ENCODE peak calls at places on chromosomes 11 and 22, in four cellular contexts. One of them, this sample, is unnamed.

GRCh38 chr11:109914809-109915653 is 178.2 kb upstream of the ZC3H12C start:
- DNase-seq in NCI-H1105: no peak
- DNase-seq in M059J: peak
- DNase-seq in A549: no peak
- DNase-seq in this sample: peak

GRCh38 chr11:31442086-31442485 is 67.3 kb downstream of the IMMP1L start:
- DNase-seq in M059J: no peak
- DNase-seq in A549: no peak
- DNase-seq in NCI-H1105: peak
- DNase-seq in this sample: no peak

GRCh38 chr22:29259253-29259899 is 8.4 kb downstream of the RHBDD3 start:
- DNase-seq in A549: peak
- DNase-seq in NCI-H1105: no peak
- DNase-seq in M059J: no peak
- DNase-seq in this sample: no peak

GRCh38 chr11:16987205-16987568 is 27.0 kb downstream of the PLEKHA7 start:
- DNase-seq in M059J: peak
- DNase-seq in NCI-H1105: no peak
- DNase-seq in A549: no peak
- DNase-seq in this sample: no peak

GRCh38 chr11:65212226-65212801 is 30.6 kb downstream of the CAPN1 start:
- DNase-seq in NCI-H1105: no peak
- DNase-seq in M059J: no peak
- DNase-seq in A549: no peak
- DNase-seq in this sample: no peak

GRCh38 chr11:46778416-46778815 is 59.4 kb downstream of the F2 start:
- DNase-seq in M059J: no peak
- DNase-seq in A549: no peak
- DNase-seq in NCI-H1105: no peak
- DNase-seq in this sample: no peak

GRCh38 chr11:46047520-46047919 is 73.7 kb downstream of the PHF21A start:
- DNase-seq in M059J: peak
- DNase-seq in A549: no peak
- DNase-seq in NCI-H1105: no peak
- DNase-seq in this sample: peak

GRCh38 chr11:8871283-8871775 is 39.7 kb upstream of the AKIP1 start:
- DNase-seq in M059J: peak
- DNase-seq in A549: peak
- DNase-seq in NCI-H1105: no peak
- DNase-seq in this sample: peak

GRCh38 chr11:22346283-22346682 is 8.1 kb downstream of the SLC17A6 start:
- DNase-seq in M059J: no peak
- DNase-seq in NCI-H1105: no peak
- DNase-seq in A549: no peak
- DNase-seq in this sample: no peak

GRCh38 chr11:102476812-102477211 is 24.2 kb upstream of the TMEM123 start:
- DNase-seq in A549: no peak
- DNase-seq in M059J: peak
- DNase-seq in NCI-H1105: no peak
- DNase-seq in this sample: peak

GRCh38 chr22:19038728-19039447 is 83.3 kb downstream of the DGCR2 start:
- DNase-seq in NCI-H1105: no peak
- DNase-seq in M059J: no peak
- DNase-seq in A549: no peak
- DNase-seq in this sample: no peak

GRCh38 chr11:19832166-19832750 is 119.6 kb downstream of the NAV2 start:
- DNase-seq in NCI-H1105: no peak
- DNase-seq in M059J: no peak
- DNase-seq in A549: no peak
- DNase-seq in this sample: no peak

GRCh38 chr22:27242111-27242436 is 559.5 kb downstream of the MN1 start:
- DNase-seq in M059J: no peak
- DNase-seq in A549: no peak
- DNase-seq in NCI-H1105: no peak
- DNase-seq in this sample: no peak

GRCh38 chr11:60870276-60870675 is 2.9 kb downstream of the ZP1 start:
- DNase-seq in A549: no peak
- DNase-seq in NCI-H1105: peak
- DNase-seq in M059J: no peak
- DNase-seq in this sample: no peak

GRCh38 chr11:72361321-72361720 is 73.0 kb downstream of the CLPB start:
- DNase-seq in A549: no peak
- DNase-seq in NCI-H1105: no peak
- DNase-seq in M059J: no peak
- DNase-seq in this sample: no peak

GRCh38 chr22:30843245-30843644 is 125.3 kb downstream of the MORC2 start:
- DNase-seq in M059J: peak
- DNase-seq in A549: no peak
- DNase-seq in NCI-H1105: no peak
- DNase-seq in this sample: no peak

GRCh38 chr11:45899448-45900174 is 7.5 kb downstream of the FREY1 start:
- DNase-seq in A549: peak
- DNase-seq in M059J: peak
- DNase-seq in NCI-H1105: peak
- DNase-seq in this sample: peak

GRCh38 chr11:2700415-2701211 is 819 bp upstream of the KCNQ1OT1 start:
- DNase-seq in NCI-H1105: no peak
- DNase-seq in A549: peak
- DNase-seq in M059J: peak
- DNase-seq in this sample: no peak

GRCh38 chr11:22976146-22976545 is 115.9 kb upstream of the CCDC179 start:
- DNase-seq in M059J: peak
- DNase-seq in NCI-H1105: no peak
- DNase-seq in A549: no peak
- DNase-seq in this sample: peak

GRCh38 chr11:2203440-2204259 is 32.0 kb upstream of the TH start:
- DNase-seq in NCI-H1105: no peak
- DNase-seq in M059J: no peak
- DNase-seq in A549: no peak
- DNase-seq in this sample: no peak

GRCh38 chr11:80086496-80087055 is 645.7 kb upstream of the TENM4 start:
- DNase-seq in M059J: no peak
- DNase-seq in NCI-H1105: no peak
- DNase-seq in A549: no peak
- DNase-seq in this sample: no peak

GRCh38 chr22:33983558-33983957 is 63.3 kb upstream of the LARGE1 start:
- DNase-seq in A549: no peak
- DNase-seq in NCI-H1105: no peak
- DNase-seq in M059J: no peak
- DNase-seq in this sample: no peak

GRCh38 chr22:22386602-22387385 is 121.7 kb downstream of the ZNF280B start:
- DNase-seq in A549: no peak
- DNase-seq in M059J: no peak
- DNase-seq in NCI-H1105: peak
- DNase-seq in this sample: no peak

GRCh38 chr11:44695169-44695833 is 31.5 kb upstream of the TSPAN18 start:
- DNase-seq in NCI-H1105: no peak
- DNase-seq in A549: no peak
- DNase-seq in M059J: no peak
- DNase-seq in this sample: no peak

GRCh38 chr22:33049125-33049729 is 9.0 kb downstream of the SYN3 start:
- DNase-seq in NCI-H1105: peak
- DNase-seq in M059J: peak
- DNase-seq in A549: peak
- DNase-seq in this sample: peak

GRCh38 chr11:57237204-57237681 is at the start of gene APLNR:
- DNase-seq in NCI-H1105: no peak
- DNase-seq in M059J: no peak
- DNase-seq in A549: no peak
- DNase-seq in this sample: no peak

GRCh38 chr11:29485641-29486040 is 531.2 kb downstream of the KCNA4 start:
- DNase-seq in A549: no peak
- DNase-seq in M059J: no peak
- DNase-seq in NCI-H1105: no peak
- DNase-seq in this sample: no peak

GRCh38 chr11:109223441-109223840 is 198.5 kb upstream of the C11orf87 start:
- DNase-seq in A549: no peak
- DNase-seq in NCI-H1105: no peak
- DNase-seq in M059J: no peak
- DNase-seq in this sample: no peak

GRCh38 chr11:35981581-35981980 is 37.7 kb downstream of the LDLRAD3 start:
- DNase-seq in NCI-H1105: no peak
- DNase-seq in A549: no peak
- DNase-seq in M059J: no peak
- DNase-seq in this sample: no peak

GRCh38 chr11:44950036-44950624 is 553 bp downstream of the TP53I11 start:
- DNase-seq in A549: no peak
- DNase-seq in M059J: peak
- DNase-seq in NCI-H1105: no peak
- DNase-seq in this sample: no peak

GRCh38 chr11:68261749-68262543 is 9.8 kb downstream of the C11orf24 start:
- DNase-seq in A549: no peak
- DNase-seq in M059J: no peak
- DNase-seq in NCI-H1105: no peak
- DNase-seq in this sample: no peak

GRCh38 chr22:45376009-45376408 is 37.4 kb downstream of the SMC1B start:
- DNase-seq in NCI-H1105: no peak
- DNase-seq in M059J: no peak
- DNase-seq in A549: no peak
- DNase-seq in this sample: no peak